ENCODE peak calls at places on chromosomes 1 and 21, in eight cellular contexts. K, V, J, Y, G, W, P and N are unnamed samples. For H3K4me1, the result is how much of the 10 kb centered on the place peaks cover.

GRCh38 chr21:14876464-14876863 is 188.3 kb downstream of the NRIP1 start:
- DNase-seq in J (no peak), V (no peak), P (no peak), K (no peak), Y (no peak), W (no peak), G (no peak), N (no peak)

GRCh38 chr1:35222322-35223108 is 29.6 kb upstream of the SFPQ start:
- DNase-seq in W (no peak), Y (no peak), P (no peak), J (no peak), V (no peak), G (no peak), K (no peak), N (no peak)

GRCh38 chr21:31780944-31781343 is 49.0 kb upstream of the SCAF4 start:
- DNase-seq in G (peak), K (no peak), Y (no peak), W (peak), J (no peak), V (no peak), P (peak), N (no peak)

GRCh38 chr1:110370827-110371226 is 20.0 kb downstream of the SLC16A4 start:
- DNase-seq in Y (no peak), P (no peak), J (no peak), V (no peak), K (no peak), G (no peak), W (no peak), N (no peak)

GRCh38 chr21:45962531-45963224 is 18.9 kb upstream of the COL6A1 start:
- DNase-seq in W (no peak), K (no peak), J (no peak), Y (no peak), P (no peak), G (no peak), V (no peak), N (no peak)

GRCh38 chr1:95984975-95985374 is 736.6 kb upstream of the PTBP2 start:
- DNase-seq in Y (no peak), K (no peak), V (no peak), P (no peak), J (no peak), G (no peak), W (no peak), N (no peak)

GRCh38 chr1:4460651-4461050 is 193.8 kb upstream of the AJAP1 start:
- DNase-seq in V (no peak), J (no peak), Y (no peak), K (no peak), P (no peak), G (no peak), W (no peak), N (no peak)

GRCh38 chr1:113456967-113457366 is 66.7 kb downstream of the MAGI3 start:
- DNase-seq in P (peak), G (peak), Y (peak), W (no peak), V (no peak), J (no peak), K (no peak), N (no peak)

GRCh38 chr1:6353948-6354658 is 39.5 kb downstream of the ACOT7 start:
- DNase-seq in G (no peak), V (no peak), Y (no peak), W (no peak), J (no peak), K (no peak), P (peak), N (no peak)

GRCh38 chr1:223245983-223246382 is 102.9 kb upstream of the TLR5 start:
- DNase-seq in P (no peak), Y (no peak), V (no peak), G (no peak), K (no peak), J (no peak), W (no peak), N (no peak)

GRCh38 chr1:216221260-216221700 is 202.0 kb downstream of the USH2A start:
- DNase-seq in V (no peak), P (peak), W (peak), J (peak), G (peak), K (no peak), Y (peak), N (peak)

GRCh38 chr1:231159202-231159962 is 2.5 kb upstream of the TRIM67 start:
- DNase-seq in W (no peak), P (no peak), J (no peak), G (no peak), Y (no peak), K (no peak), V (no peak), N (no peak)

GRCh38 chr1:27570383-27570755 is 33.6 kb downstream of the AHDC1 start:
- DNase-seq in G (no peak), J (no peak), K (peak), V (no peak), Y (no peak), W (no peak), P (no peak), N (no peak)

GRCh38 chr1:168288311-168289052 is 7.8 kb downstream of the TBX19 start:
- DNase-seq in P (no peak), Y (no peak), V (no peak), W (no peak), K (no peak), G (no peak), J (no peak), N (no peak)

GRCh38 chr1:230868736-230869385 is 540 bp upstream of the C1orf198 start:
- DNase-seq in W (peak), K (no peak), J (peak), Y (peak), G (peak), P (peak), V (peak), N (no peak)

GRCh38 chr1:165512817-165513216 is 31.0 kb upstream of the LRRC52 start:
- DNase-seq in W (peak), K (no peak), V (no peak), J (no peak), Y (no peak), P (no peak), G (no peak), N (no peak)

GRCh38 chr1:179083031-179083345 is 1.1 kb downstream of the TOR3A start:
- DNase-seq in G (no peak), K (no peak), W (no peak), V (no peak), P (no peak), Y (no peak), J (peak), N (no peak)

GRCh38 chr1:24108334-24109165 is 3.4 kb downstream of the MYOM3 start:
- DNase-seq in Y (peak), V (no peak), G (peak), K (no peak), P (peak), W (no peak), J (no peak), N (no peak)

GRCh38 chr1:163195728-163196448 is 6.8 kb downstream of the RGS5 start:
- DNase-seq in Y (no peak), W (no peak), V (no peak), G (peak), J (no peak), P (no peak), K (no peak), N (no peak)

DNA sequence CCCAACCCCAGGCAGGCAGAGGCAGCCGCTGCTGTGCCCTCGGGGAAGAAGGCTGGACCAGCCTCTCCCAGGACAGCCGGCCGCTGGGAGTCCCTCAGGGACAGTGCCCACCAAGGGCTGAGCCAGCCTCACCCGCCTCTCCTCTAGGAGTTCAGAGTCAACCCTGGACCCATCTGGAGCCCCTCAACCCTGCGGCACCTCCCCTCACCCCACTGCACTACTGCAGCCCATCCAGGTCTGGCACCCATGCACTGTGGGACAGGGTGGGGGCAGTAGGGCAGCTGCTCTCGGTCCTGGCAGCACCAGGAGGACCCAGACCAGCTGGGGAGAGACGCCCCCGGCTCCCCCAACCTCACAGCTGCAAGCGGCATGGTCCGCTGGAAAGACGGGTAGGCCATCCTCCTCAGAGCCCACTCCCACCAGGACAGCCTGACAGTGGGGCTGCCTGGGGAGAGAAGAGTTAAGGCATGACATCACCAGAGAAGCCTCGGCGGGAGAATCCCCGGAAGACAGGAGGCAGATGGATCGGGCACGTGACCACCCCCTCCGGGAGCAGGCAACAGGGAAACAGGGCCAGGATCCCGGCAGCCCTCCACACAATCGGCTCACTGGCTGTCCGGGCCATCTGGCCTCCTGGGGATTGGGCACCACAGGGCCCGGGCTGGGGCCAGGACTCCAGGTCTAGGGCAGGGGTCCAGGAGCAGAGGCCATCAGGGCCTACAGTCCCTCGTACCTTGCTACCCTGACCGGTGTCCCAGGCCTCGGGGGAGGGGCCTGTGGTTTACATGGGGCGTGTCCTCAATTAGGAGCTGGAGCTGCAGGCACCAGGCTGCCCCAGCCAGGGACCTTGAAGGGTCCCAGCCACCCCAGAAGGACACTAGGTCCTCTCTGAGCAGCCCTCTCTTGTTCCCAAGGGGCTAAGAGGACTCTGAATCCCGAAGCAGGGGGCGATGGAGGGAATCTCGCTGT is 3.1 kb downstream of the ACAP3 start:
- DNase-seq in K (peak), V (no peak), W (peak), J (no peak), P (peak), Y (peak), G (no peak), N (no peak)
- H3K4me3 ChIP-seq in K (peak), V (peak), W (peak), J (no peak), P (peak), Y (peak), G (peak), N (no peak)

DNA sequence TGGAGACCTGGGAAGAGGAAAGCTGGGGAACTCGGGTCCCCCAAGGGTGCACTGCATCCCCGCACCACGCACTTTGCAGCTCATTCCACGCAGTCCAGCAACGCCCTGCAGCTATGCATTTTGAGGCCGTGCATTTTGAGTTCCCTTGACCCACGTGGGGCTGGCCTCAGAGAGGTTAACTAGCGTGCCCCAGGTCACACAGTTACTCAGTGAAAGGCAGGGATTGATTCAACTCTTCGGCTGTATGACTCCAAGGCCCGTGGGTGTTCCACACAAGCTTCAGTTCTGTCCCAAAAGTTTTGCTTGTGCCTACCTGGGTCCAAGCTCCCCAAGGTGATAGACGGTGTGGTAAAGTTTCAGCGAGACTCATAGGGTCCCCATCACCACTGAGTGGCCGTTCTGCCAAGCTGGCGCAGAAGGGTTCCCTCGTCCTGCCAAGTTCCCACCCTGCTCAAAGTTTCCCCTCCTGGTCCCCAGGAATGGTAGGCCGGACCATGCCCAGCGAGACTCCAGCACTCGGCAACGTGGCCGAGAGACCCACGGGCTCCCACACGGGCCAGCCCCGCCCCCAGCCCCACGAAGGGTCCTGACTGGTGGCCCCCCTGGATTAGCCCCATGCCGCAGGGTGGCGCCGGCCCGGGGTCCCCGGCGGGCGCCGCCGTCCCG is 611 bp downstream of the HSPG2 start:
- DNase-seq in G (no peak), V (no peak), J (no peak), K (peak), Y (no peak), P (no peak), W (no peak), N (no peak)
- H3K4me1 ChIP-seq in G (half or more), V (under half), J (under half), K (under half), Y (half or more), P (half or more), W (under half), N (under half)

DNA sequence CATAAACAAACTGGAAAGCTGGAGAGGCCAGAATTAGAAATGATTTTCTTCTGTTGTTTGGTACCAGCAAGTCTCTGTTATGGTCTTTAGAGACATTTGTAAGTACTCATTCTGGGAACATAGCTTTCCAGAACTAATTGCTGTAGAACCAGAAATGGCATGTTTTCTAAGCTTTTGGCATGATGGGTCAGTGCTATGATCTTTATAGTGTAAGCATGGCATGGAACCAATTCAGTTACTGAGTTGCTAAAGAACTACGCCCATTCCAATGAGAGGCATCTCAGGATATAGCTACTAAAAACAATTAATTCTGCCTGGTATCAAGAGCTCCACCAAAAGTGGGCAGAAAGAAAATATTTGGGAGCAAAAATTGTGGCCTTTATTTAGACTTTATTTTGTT is 599.6 kb upstream of the B3GALT2 start:
- DNase-seq in K (no peak), P (no peak), Y (no peak), G (no peak), J (no peak), V (no peak), W (no peak), N (no peak)
- H3K4me3 ChIP-seq in K (no peak), P (no peak), Y (no peak), G (no peak), J (no peak), V (no peak), W (no peak), N (no peak)

GRCh38 chr1:197149340-197149739 is 2.9 kb upstream of the ASPM start:
- DNase-seq in G (no peak), K (no peak), W (no peak), Y (no peak), V (no peak), P (no peak), J (no peak), N (no peak)

GRCh38 chr1:197145451-197146029 is 929 bp downstream of the ASPM start:
- DNase-seq in Y (no peak), V (no peak), J (peak), W (no peak), K (no peak), G (no peak), P (no peak), N (no peak)

GRCh38 chr1:197141556-197141955 is 4.9 kb downstream of the ASPM start:
- DNase-seq in P (no peak), K (no peak), G (no peak), Y (no peak), V (no peak), W (no peak), J (no peak), N (no peak)

GRCh38 chr1:197146108-197147095 is at the start of gene ASPM:
- DNase-seq in P (peak), J (peak), W (peak), G (peak), K (peak), Y (peak), V (peak), N (peak)

GRCh38 chr1:197144570-197145325 is 1.7 kb downstream of the ASPM start:
- DNase-seq in G (no peak), W (no peak), Y (no peak), P (no peak), V (no peak), K (no peak), J (peak), N (no peak)
- H3K4me1 ChIP-seq in G (under half), W (under half), Y (under half), P (under half), V (under half), K (under half), J (under half), N (under half)

GRCh38 chr21:42456457-42456856 is 39.6 kb downstream of the RSPH1 start:
- DNase-seq in V (no peak), K (no peak), J (peak), G (no peak), P (no peak), W (no peak), Y (no peak), N (no peak)
- H3K4me3 ChIP-seq in V (no peak), K (no peak), J (no peak), G (no peak), P (no peak), W (no peak), Y (no peak), N (no peak)

GRCh38 chr1:117610036-117610435 is 4.2 kb downstream of the TENT5C start:
- DNase-seq in Y (no peak), W (no peak), V (no peak), P (no peak), G (no peak), K (no peak), J (no peak), N (no peak)
- H3K4me1 ChIP-seq in Y (under half), W (under half), V (under half), P (under half), G (under half), K (under half), J (half or more), N (under half)

GRCh38 chr1:245389878-245390277 is 235.1 kb downstream of the KIF26B start:
- DNase-seq in Y (no peak), G (no peak), W (no peak), V (no peak), K (no peak), J (no peak), P (no peak), N (no peak)
- H3K4me3 ChIP-seq in Y (no peak), G (no peak), W (no peak), V (no peak), K (no peak), J (no peak), P (no peak), N (no peak)

DNA sequence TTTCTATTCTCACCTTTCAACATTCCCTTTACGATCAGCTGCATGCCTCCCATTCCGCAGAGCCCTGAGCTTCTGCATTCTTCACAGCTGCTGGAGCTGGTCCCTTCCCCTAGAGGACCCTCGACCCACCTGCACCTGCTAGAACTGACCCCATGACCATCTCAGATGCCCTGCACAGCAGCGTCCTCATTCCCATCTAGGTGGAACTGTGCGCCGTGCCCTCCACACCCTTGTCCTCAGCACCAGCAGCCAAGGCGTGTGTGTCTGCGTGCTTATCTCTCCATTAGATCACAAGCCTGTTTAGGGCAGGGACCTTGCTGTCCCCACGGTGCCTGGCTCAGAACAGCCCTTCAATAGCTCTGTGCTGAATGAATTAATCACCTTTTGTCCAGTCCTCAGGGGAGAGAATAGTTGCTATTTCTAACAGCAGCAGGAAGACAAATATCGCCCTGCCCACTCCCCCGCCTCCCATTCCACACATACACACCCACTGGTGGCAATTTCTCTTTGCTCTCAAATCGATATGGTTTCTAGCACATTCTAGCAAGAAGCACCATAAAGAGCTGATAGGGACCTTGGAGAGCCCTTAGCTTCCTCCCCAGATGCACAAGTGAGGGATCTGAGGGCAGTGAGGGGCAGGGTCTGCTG is 61.7 kb downstream of the KCNN3 start:
- DNase-seq in K (no peak), V (no peak), P (no peak), Y (no peak), J (no peak), G (no peak), W (peak), N (no peak)
- H3K4me1 ChIP-seq in K (under half), V (under half), P (under half), Y (under half), J (under half), G (under half), W (under half), N (under half)

DNA sequence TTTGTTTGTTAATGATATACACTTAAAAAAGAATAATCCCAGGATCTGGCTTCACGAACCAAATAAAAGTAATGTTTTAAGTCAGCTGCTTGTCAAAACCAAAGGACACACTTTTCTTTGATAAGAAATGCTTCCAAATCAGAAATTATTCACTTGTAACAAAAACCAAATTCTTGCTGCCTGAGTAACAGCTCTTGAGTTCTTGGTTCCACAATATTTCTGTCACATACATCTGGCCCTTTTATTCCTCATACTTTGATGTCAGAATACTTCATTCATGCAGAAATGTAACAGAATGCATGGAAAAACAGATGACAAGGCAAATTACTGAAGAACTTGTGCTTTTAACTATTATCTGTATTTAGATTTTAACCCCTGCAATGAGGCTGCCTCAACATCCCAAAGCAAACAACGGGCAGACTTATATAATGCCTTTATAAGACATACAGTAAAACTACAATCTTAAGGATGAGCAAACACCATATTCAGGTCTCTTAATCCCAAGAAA is 1.5 kb downstream of the VAMP4 start:
- DNase-seq in K (no peak), V (no peak), Y (no peak), P (no peak), W (no peak), G (no peak), J (no peak), N (no peak)
- H3K4me3 ChIP-seq in K (no peak), V (peak), Y (peak), P (no peak), W (peak), G (no peak), J (peak), N (no peak)